ENCODE peak calls at places on chromosomes 2 and 18, in five cellular contexts. T is lower lobe of right lung, D is left kidney, S is colonic mucosa, I is NCI-H1092 treated with DMSO at 0.1 percent for 48 hours. L is an unnamed sample.
A peak's percentile ranks its signal among the peaks of the same experiment; 100 is the strongest.

GRCh38 chr18:45328762-45329161 is 286.5 kb upstream of the SLC14A2 start:
- DNase-seq in I (no peak), T (no peak), S (no peak), D (no peak), L (no peak)

GRCh38 chr2:11710632-11711381 is 35.6 kb upstream of the LPIN1 start:
- DNase-seq in T (no peak), S (no peak), D (no peak), I (peak; percentile 6), L (no peak)

GRCh38 chr2:221924551-221924950 is 352.4 kb upstream of the EPHA4 start:
- DNase-seq in S (no peak), I (no peak), D (no peak), T (no peak), L (no peak)

GRCh38 chr2:121099329-121100318 is 185.4 kb downstream of the TFCP2L1 start:
- DNase-seq in I (peak; percentile 9), T (peak; percentile 66), S (peak; percentile 50), D (peak; percentile 55), L (no peak)

GRCh38 chr2:20650412-20650879 is 452 bp downstream of the HS1BP3 start:
- DNase-seq in I (peak; percentile 23), T (peak; percentile 61), S (peak; percentile 47), D (peak; percentile 68), L (no peak)

GRCh38 chr2:39128919-39129391 is 8.1 kb upstream of the SOS1 start:
- DNase-seq in S (no peak), I (no peak), D (no peak), T (no peak), L (peak; percentile 56)

GRCh38 chr18:56062931-56063330 is 474.9 kb upstream of the TCF4 start:
- DNase-seq in S (no peak), T (no peak), D (no peak), I (no peak), L (no peak)

GRCh38 chr2:86000131-86000937 is 105.4 kb downstream of the POLR1A start:
- DNase-seq in S (no peak), I (no peak), D (no peak), T (no peak), L (no peak)

GRCh38 chr2:2646312-2647051 is 315.4 kb upstream of the MYT1L start:
- DNase-seq in S (no peak), D (peak; percentile 91), T (no peak), I (no peak), L (no peak)

GRCh38 chr18:56937874-56938273 is 209.0 kb upstream of the BOD1L2 start:
- DNase-seq in D (no peak), T (no peak), S (no peak), I (no peak), L (no peak)

GRCh38 chr2:142100967-142101366 is 29.8 kb downstream of the LRP1B start:
- DNase-seq in I (no peak), T (no peak), D (no peak), S (no peak), L (no peak)

GRCh38 chr2:148122788-148123187 is 101.9 kb downstream of the MBD5 start:
- DNase-seq in D (no peak), T (no peak), I (no peak), S (no peak), L (no peak)

GRCh38 chr2:19574788-19575260 is 216.4 kb upstream of the OSR1 start:
- DNase-seq in T (peak; percentile 49), S (peak; percentile 50), I (peak; percentile 59), D (peak; percentile 90), L (no peak)

GRCh38 chr2:160454070-160454797 is 39.4 kb downstream of the RBMS1 start:
- DNase-seq in I (no peak), D (no peak), S (no peak), T (no peak), L (no peak)

L was measured in activated gamma-delta T cell treated with anti-CD3 and anti-CD28 coated beads, Interleukin-2, amount 50 U/mL, for 16 hours.